ENCODE peak calls at places on chromosomes 2 and 18, in four cellular contexts. A, F, T and V are unnamed samples.

GRCh38 chr2:141029424-141030078 is 1101.3 kb downstream of the LRP1B start:
- DNase-seq in A (no peak), F (peak), T (no peak), V (no peak)

GRCh38 chr2:218252509-218253247 is 8.1 kb upstream of the GPBAR1 start:
- DNase-seq in A (peak), F (no peak), T (no peak), V (no peak)

GRCh38 chr18:59904051-59904601 is 4.3 kb downstream of the PMAIP1 start:
- DNase-seq in A (no peak), F (no peak), T (no peak), V (no peak)

GRCh38 chr2:203840816-203841215 is 26.8 kb upstream of the CTLA4 start:
- DNase-seq in A (no peak), F (no peak), T (no peak), V (no peak)

GRCh38 chr2:26179446-26179907 is 6.6 kb downstream of the GAREM2 start:
- DNase-seq in A (no peak), F (no peak), T (no peak), V (no peak)

GRCh38 chr2:169716229-169716886 is 17.3 kb upstream of the KLHL23 start:
- DNase-seq in A (peak), F (no peak), T (no peak), V (no peak)

GRCh38 chr18:28684746-28685145 is 507.8 kb upstream of the CDH2 start:
- DNase-seq in A (no peak), F (no peak), T (no peak), V (no peak)

GRCh38 chr2:159251296-159252173 is 35.0 kb downstream of the WDSUB1 start:
- DNase-seq in A (no peak), F (no peak), T (no peak), V (no peak)

GRCh38 chr2:38863061-38863695 is 12.6 kb downstream of the DHX57 start:
- DNase-seq in A (no peak), F (no peak), T (no peak), V (no peak)

GRCh38 chr2:147538088-147538487 is 306.7 kb upstream of the ACVR2A start:
- DNase-seq in A (no peak), F (no peak), T (no peak), V (no peak)

GRCh38 chr2:189570565-189570964 is 10.0 kb downstream of the SLC40A1 start:
- DNase-seq in A (no peak), F (no peak), T (no peak), V (no peak)

GRCh38 chr2:150280255-150280654 is 207.2 kb downstream of the RND3 start:
- DNase-seq in A (no peak), F (no peak), T (no peak), V (no peak)

GRCh38 chr2:38690499-38691420 is 24.8 kb downstream of the GALM start:
- DNase-seq in A (peak), F (no peak), T (no peak), V (no peak)

GRCh38 chr2:76270356-76270755 is 559.6 kb upstream of the GCFC2 start:
- DNase-seq in A (no peak), F (no peak), T (no peak), V (no peak)

GRCh38 chr2:25851740-25852503 is 26.4 kb downstream of the ASXL2 start:
- DNase-seq in A (no peak), F (no peak), T (peak), V (no peak)

GRCh38 chr18:44564922-44565321 is 115.8 kb upstream of the SETBP1 start:
- DNase-seq in A (no peak), F (no peak), T (no peak), V (no peak)